ENCODE peak calls at places on chromosome 20, in nine cellular contexts. N is prostate gland, Z is IMR-90, H is ovary, V is stomach, R is Peyer's patch, K is upper lobe of left lung, G is H1, Y is sigmoid colon. D is an unnamed sample.

GRCh38 chr20:51384854-51385253 is 157.7 kb downstream of the NFATC2 start:
- DNase-seq in N (no peak), Z (no peak), H (no peak), V (no peak), R (no peak), K (no peak), G (no peak), Y (peak), D (no peak)

GRCh38 chr20:62963614-62964397 is 11.3 kb downstream of the SLC17A9 start:
- DNase-seq in N (no peak), Z (no peak), H (no peak), V (no peak), R (no peak), K (peak), G (no peak), Y (no peak), D (no peak)

GRCh38 chr20:1381753-1382591 is 10.9 kb downstream of the FKBP1A start:
- DNase-seq in N (no peak), Z (peak), H (no peak), V (no peak), R (no peak), K (no peak), G (no peak), Y (no peak), D (peak)

GRCh38 chr20:11013801-11014200 is 340.0 kb upstream of the JAG1 start:
- DNase-seq in N (no peak), Z (no peak), H (no peak), V (no peak), R (no peak), K (no peak), G (no peak), Y (no peak), D (no peak)

GRCh38 chr20:14710941-14711340 is 373.5 kb upstream of the FLRT3 start:
- DNase-seq in N (peak), Z (no peak), H (no peak), V (no peak), R (no peak), K (no peak), G (no peak), Y (no peak), D (no peak)

GRCh38 chr20:33859157-33859695 is 48.1 kb downstream of the CHMP4B start:
- DNase-seq in N (no peak), Z (no peak), H (no peak), V (no peak), R (peak), K (no peak), G (no peak), Y (no peak), D (no peak)

GRCh38 chr20:49287555-49288249 is 9.8 kb upstream of the ZNFX1 start:
- DNase-seq in N (no peak), Z (peak), H (no peak), V (no peak), R (no peak), K (no peak), G (no peak), Y (no peak), D (peak)

GRCh38 chr20:51732454-51732791 is 35.8 kb downstream of the ATP9A start:
- DNase-seq in N (no peak), Z (peak), H (no peak), V (no peak), R (no peak), K (no peak), G (no peak), Y (no peak), D (no peak)

GRCh38 chr20:57387945-57388351 is 3.2 kb upstream of the RBM38 start:
- DNase-seq in N (no peak), Z (no peak), H (peak), V (peak), R (peak), K (no peak), G (no peak), Y (peak), D (no peak)

GRCh38 chr20:17796096-17796563 is 96.4 kb downstream of the BANF2 start:
- DNase-seq in N (no peak), Z (peak), H (peak), V (peak), R (no peak), K (no peak), G (no peak), Y (peak), D (no peak)

GRCh38 chr20:33437141-33437911 is 6.2 kb downstream of the SNTA1 start:
- DNase-seq in N (no peak), Z (peak), H (peak), V (no peak), R (no peak), K (no peak), G (no peak), Y (no peak), D (no peak)

GRCh38 chr20:17628101-17628841 is 53.8 kb downstream of the RRBP1 start:
- DNase-seq in N (no peak), Z (no peak), H (peak), V (no peak), R (no peak), K (no peak), G (no peak), Y (peak), D (no peak)

GRCh38 chr20:45812157-45813005 is at the start of gene UBE2C:
- DNase-seq in N (peak), Z (peak), H (peak), V (peak), R (peak), K (peak), G (peak), Y (peak), D (peak)

GRCh38 chr20:768426-768978 is at the start of gene SLC52A3:
- DNase-seq in N (peak), Z (no peak), H (peak), V (peak), R (peak), K (no peak), G (peak), Y (no peak), D (peak)

GRCh38 chr20:16407251-16408067 is 165.8 kb downstream of the KIF16B start:
- DNase-seq in N (no peak), Z (peak), H (no peak), V (no peak), R (no peak), K (no peak), G (no peak), Y (no peak), D (no peak)

GRCh38 chr20:58219342-58219700 is 9.1 kb downstream of the ANKRD60 start:
- DNase-seq in N (no peak), Z (peak), H (no peak), V (no peak), R (no peak), K (no peak), G (no peak), Y (peak), D (no peak)

GRCh38 chr20:19205999-19206398 is 6.4 kb upstream of the SLC24A3 start:
- DNase-seq in N (peak), Z (peak), H (peak), V (peak), R (peak), K (peak), G (peak), Y (peak), D (peak)

DNA sequence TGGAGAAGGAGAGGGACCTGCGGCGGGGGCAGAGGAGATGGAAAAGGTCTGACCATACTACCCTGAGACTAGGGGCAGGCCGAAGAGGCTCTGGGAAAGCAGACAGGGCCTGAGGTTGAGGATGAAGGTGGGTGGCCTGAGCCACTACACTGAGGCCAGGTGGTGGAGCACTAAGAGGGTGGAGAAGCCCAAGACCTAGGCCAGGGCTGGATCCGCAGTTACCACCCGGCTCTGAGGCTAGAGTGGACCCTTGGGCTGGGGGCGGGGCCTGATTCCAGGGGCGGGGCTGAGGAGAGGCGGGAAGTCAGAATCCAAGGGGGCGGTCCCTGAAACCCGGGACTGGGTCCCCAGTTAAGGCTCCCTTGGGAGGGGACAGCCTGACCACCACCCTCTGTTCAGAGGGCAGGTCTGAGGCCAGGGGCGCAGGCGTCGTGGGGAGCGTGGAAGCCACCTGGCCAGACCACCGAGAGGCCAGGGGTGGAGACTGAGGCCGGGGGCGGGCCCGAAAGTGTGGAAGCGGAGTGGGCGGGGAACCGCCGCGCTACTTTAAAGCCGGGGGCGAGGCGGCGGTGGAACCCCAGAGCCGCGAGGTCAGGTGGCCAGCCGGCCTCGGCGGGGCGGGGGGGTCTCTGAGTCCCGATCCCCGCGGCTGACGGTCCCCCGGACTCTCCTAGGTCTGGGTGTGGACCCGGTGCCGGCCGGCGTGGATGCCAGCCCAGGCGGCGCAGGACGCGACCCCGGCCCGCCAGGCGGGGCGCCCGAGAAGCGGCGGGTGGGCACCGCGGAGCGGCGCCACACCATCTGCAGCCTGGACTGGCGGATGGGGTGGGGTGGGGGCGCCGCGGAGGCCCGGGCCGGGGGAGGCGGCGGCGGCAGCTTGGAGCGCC is 8.3 kb downstream of the CCM2L start:
- DNase-seq in N (peak), Z (no peak), H (peak), V (peak), R (peak), K (peak), G (peak), Y (no peak), D (no peak)
- TF ChIP-seq POLR2A in N (no peak), Z (no peak), H (no peak), V (no peak), R (no peak), K (no peak), G (peak), Y (no peak), D (no peak)

GRCh38 chr20:52972190-52972937 is at the start of gene TSHZ2:
- DNase-seq in N (peak), Z (peak), H (peak), V (peak), R (peak), K (peak), G (peak), Y (peak), D (no peak)
- TF ChIP-seq POLR2A in N (peak), Z (no peak), H (peak), V (no peak), R (no peak), K (no peak), G (no peak), Y (no peak), D (no peak)

GRCh38 chr20:23362392-23363256 is 642 bp downstream of the GZF1 start:
- DNase-seq in N (peak), Z (peak), H (no peak), V (peak), R (no peak), K (no peak), G (no peak), Y (peak), D (peak)
- TF ChIP-seq POLR2A in N (no peak), Z (peak), H (no peak), V (no peak), R (no peak), K (no peak), G (no peak), Y (no peak), D (no peak)

GRCh38 chr20:44581515-44581914 is 864 bp upstream of the PKIG start:
- DNase-seq in N (no peak), Z (no peak), H (no peak), V (no peak), R (no peak), K (no peak), G (no peak), Y (no peak), D (no peak)

GRCh38 chr20:44580581-44581268 is 1.7 kb upstream of the PKIG start:
- DNase-seq in N (no peak), Z (no peak), H (no peak), V (no peak), R (no peak), K (no peak), G (no peak), Y (no peak), D (no peak)

GRCh38 chr20:44583179-44583578 is 800 bp downstream of the PKIG start:
- DNase-seq in N (no peak), Z (peak), H (no peak), V (no peak), R (no peak), K (no peak), G (no peak), Y (no peak), D (no peak)

GRCh38 chr20:44584103-44584690 is 1.8 kb downstream of the PKIG start:
- DNase-seq in N (no peak), Z (no peak), H (no peak), V (no peak), R (no peak), K (no peak), G (no peak), Y (no peak), D (no peak)

DNA sequence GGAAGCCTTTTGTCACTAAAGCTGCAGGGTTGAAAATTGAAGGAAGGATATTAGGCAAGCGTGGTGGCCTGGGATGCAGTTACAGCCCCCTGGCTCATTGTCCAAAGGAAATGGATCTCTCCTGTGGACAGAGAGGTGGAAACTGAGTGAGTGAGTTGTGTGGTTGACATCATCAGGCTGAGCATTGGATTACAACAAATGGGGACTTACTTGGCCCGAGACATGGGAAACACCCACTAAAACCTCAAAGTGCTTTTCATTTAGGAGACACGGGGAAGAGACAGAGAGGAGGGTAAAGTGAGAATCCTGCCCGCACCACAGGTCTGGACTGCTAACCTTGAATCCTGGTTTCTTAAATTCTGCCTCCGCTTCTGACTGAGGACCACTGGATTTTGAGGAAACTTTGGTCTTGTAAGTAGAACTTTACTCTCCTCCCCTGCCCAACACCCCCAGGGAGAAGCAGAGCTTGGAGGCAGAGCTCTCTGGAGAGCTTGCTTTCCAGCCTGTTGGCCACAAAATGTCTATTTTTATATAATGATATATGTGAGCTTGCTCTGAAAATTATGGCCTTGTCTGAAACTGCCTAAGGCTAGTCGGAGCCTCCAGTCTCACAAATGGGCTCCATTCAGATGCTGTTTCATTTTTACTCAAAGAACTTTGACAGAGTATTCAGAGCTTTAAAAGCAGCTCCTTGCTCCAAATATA is at the start of gene PKIG:
- DNase-seq in N (no peak), Z (peak), H (no peak), V (no peak), R (no peak), K (no peak), G (no peak), Y (peak), D (peak)
- TF ChIP-seq POLR2A in N (no peak), Z (peak), H (peak), V (no peak), R (no peak), K (no peak), G (no peak), Y (no peak), D (peak)

GRCh38 chr20:47360489-47361267 is 4.2 kb upstream of the ZMYND8 start:
- DNase-seq in N (peak), Z (peak), H (peak), V (peak), R (peak), K (peak), G (peak), Y (peak), D (peak)
- TF ChIP-seq POLR2A in N (no peak), Z (peak), H (peak), V (no peak), R (peak), K (peak), G (peak), Y (no peak), D (peak)

GRCh38 chr20:35721621-35722020 is 20.4 kb downstream of the RBM39 start:
- DNase-seq in N (no peak), Z (no peak), H (no peak), V (no peak), R (no peak), K (no peak), G (no peak), Y (no peak), D (no peak)

GRCh38 chr20:35721219-35721618 is 20.8 kb downstream of the RBM39 start:
- DNase-seq in N (no peak), Z (no peak), H (no peak), V (no peak), R (no peak), K (no peak), G (no peak), Y (no peak), D (no peak)

GRCh38 chr20:35726759-35727711 is 15.0 kb downstream of the RBM39 start:
- DNase-seq in N (no peak), Z (no peak), H (no peak), V (no peak), R (no peak), K (no peak), G (no peak), Y (no peak), D (no peak)

GRCh38 chr20:35720165-35721123 is 21.2 kb downstream of the ROMO1 start:
- DNase-seq in N (no peak), Z (no peak), H (no peak), V (no peak), R (no peak), K (no peak), G (no peak), Y (no peak), D (no peak)

GRCh38 chr20:35724321-35725230 is 17.5 kb downstream of the RBM39 start:
- DNase-seq in N (no peak), Z (no peak), H (no peak), V (no peak), R (no peak), K (no peak), G (no peak), Y (no peak), D (no peak)
- TF ChIP-seq POLR2A in N (no peak), Z (no peak), H (no peak), V (no peak), R (no peak), K (no peak), G (no peak), Y (no peak), D (peak)

GRCh38 chr20:38644588-38644987 is 43.0 kb downstream of the ARHGAP40 start:
- DNase-seq in N (no peak), Z (no peak), H (no peak), V (no peak), R (no peak), K (no peak), G (no peak), Y (no peak), D (no peak)
- TF ChIP-seq POLR2A in N (no peak), Z (no peak), H (no peak), V (no peak), R (no peak), K (no peak), G (no peak), Y (no peak), D (no peak)

GRCh38 chr20:37178839-37179670 is at the start of the genes MROH8 and RPN2:
- DNase-seq in N (peak), Z (peak), H (peak), V (peak), R (peak), K (peak), G (peak), Y (peak), D (peak)
- TF ChIP-seq POLR2A in N (peak), Z (no peak), H (peak), V (peak), R (peak), K (peak), G (peak), Y (peak), D (peak)

GRCh38 chr20:32207626-32208498 is at the start of the genes PLAGL2 and POFUT1:
- DNase-seq in N (peak), Z (peak), H (peak), V (peak), R (peak), K (peak), G (peak), Y (peak), D (peak)
- TF ChIP-seq POLR2A in N (peak), Z (peak), H (peak), V (no peak), R (peak), K (peak), G (peak), Y (peak), D (peak)

DNA sequence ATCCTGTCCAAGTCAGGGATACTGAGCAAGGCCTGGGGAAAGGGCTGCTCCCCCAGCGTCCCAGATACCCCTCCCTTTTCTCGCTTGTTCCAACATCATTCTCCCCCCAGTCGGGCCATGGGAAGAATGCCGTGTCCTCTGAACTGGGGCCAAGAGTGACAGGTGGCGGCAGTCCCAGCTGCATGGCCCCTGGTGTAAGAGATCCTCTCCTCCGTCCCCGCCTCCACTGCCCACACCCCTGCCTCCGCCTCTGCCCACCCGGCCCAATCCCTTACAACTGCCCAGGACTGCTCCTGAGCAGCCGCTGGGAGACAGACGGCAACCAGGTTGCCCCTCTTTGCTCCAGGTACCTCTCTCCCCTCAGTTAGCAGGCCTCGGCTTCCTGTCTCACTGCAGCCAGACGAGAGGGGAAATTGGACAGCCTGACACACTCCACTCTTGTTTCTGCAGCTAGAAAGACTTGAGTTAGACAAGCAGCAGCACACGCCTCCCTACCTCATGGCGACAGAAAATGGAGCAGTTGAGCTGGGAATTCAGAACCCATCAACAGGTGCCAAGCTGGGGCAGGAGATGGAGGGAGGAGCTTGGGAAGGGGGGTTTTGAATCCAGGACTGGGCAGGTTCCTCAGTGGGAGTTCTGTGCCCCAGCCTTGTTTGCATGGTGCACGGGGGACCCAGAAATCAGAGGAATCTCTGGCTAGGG is at the start of gene MYLK2:
- DNase-seq in N (no peak), Z (no peak), H (no peak), V (no peak), R (no peak), K (peak), G (no peak), Y (no peak), D (no peak)
- TF ChIP-seq POLR2A in N (no peak), Z (no peak), H (no peak), V (no peak), R (no peak), K (no peak), G (no peak), Y (no peak), D (no peak)

D was measured in erythroblast.